ENCODE peak calls at places on chromosomes 16 and 17, in seven cellular contexts. H is A549, P is fibroblast of pulmonary artery, K is body of pancreas, G is left ventricle myocardium inferior, R is psoas muscle, C is hepatocyte. Y is an unnamed sample.

GRCh38 chr17:76584427-76585047 is 1.1 kb downstream of the ST6GALNAC2 start:
- DNase-seq in G (no peak), R (no peak), P (no peak), H (no peak), C (peak; percentile 51), K (no peak), Y (no peak)

GRCh38 chr17:68204736-68205135 is 43.1 kb upstream of the AMZ2 start:
- DNase-seq in H (no peak), R (peak; percentile 35), G (peak; percentile 31), K (no peak), C (peak; percentile 36), P (no peak), Y (no peak)

GRCh38 chr16:89613101-89613953 is at the start of gene DPEP1:
- DNase-seq in R (no peak), P (no peak), H (no peak), C (no peak), K (peak; percentile 83), G (no peak), Y (no peak)

GRCh38 chr17:27247071-27247957 is 46.6 kb upstream of the WSB1 start:
- DNase-seq in R (peak; percentile 58), C (peak; percentile 51), H (peak; percentile 95), P (peak; percentile 95), G (peak; percentile 61), K (peak; percentile 46), Y (no peak)

GRCh38 chr17:8359769-8360168 is 16.7 kb downstream of the KRABD2 start:
- DNase-seq in R (no peak), C (no peak), K (no peak), G (no peak), P (peak; percentile 92), H (no peak), Y (no peak)

GRCh38 chr16:82192665-82193064 is 22.6 kb upstream of the MPHOSPH6 start:
- DNase-seq in K (no peak), H (no peak), G (no peak), R (no peak), C (no peak), P (peak; percentile 90), Y (peak; percentile 33)

GRCh38 chr17:6643460-6644125 is 2.7 kb downstream of the TXNDC17 start:
- DNase-seq in C (no peak), H (no peak), G (no peak), R (no peak), P (no peak), K (no peak), Y (no peak)

GRCh38 chr17:62963296-62963695 is 2.7 kb upstream of the TANC2 start:
- DNase-seq in H (peak; percentile 71), C (no peak), R (no peak), K (no peak), P (peak; percentile 42), G (no peak), Y (no peak)

GRCh38 chr17:36727577-36727976 is 126.2 kb downstream of the MRM1 start:
- DNase-seq in H (no peak), G (no peak), K (no peak), C (no peak), P (no peak), R (no peak), Y (no peak)

GRCh38 chr17:16150251-16150859 is 65.0 kb downstream of the NCOR1 start:
- DNase-seq in P (peak; percentile 77), R (no peak), H (peak; percentile 57), C (no peak), G (no peak), K (no peak), Y (no peak)

GRCh38 chr17:17180741-17181525 is 25.2 kb downstream of the PLD6 start:
- DNase-seq in R (no peak), C (no peak), K (no peak), H (no peak), G (peak; percentile 51), P (no peak), Y (no peak)

GRCh38 chr17:21089933-21090888 is 36.6 kb upstream of the DHRS7B start:
- DNase-seq in P (no peak), H (no peak), G (no peak), C (no peak), R (no peak), K (no peak), Y (no peak)

GRCh38 chr17:41812176-41813038 is at the start of gene FKBP10:
- DNase-seq in K (peak; percentile 43), R (peak; percentile 74), H (peak; percentile 88), G (peak; percentile 61), P (peak; percentile 88), C (peak; percentile 90), Y (no peak)

GRCh38 chr17:18119938-18120337 is 11.4 kb downstream of the MYO15A start:
- DNase-seq in K (no peak), H (no peak), P (no peak), R (no peak), C (no peak), G (no peak), Y (no peak)

GRCh38 chr17:44170499-44171201 is at the start of gene ASB16:
- DNase-seq in H (no peak), P (no peak), K (peak; percentile 57), C (peak; percentile 67), G (peak; percentile 50), R (peak; percentile 63), Y (no peak)

GRCh38 chr16:63385714-63386113 is 1349.5 kb upstream of the CDH8 start:
- DNase-seq in H (no peak), K (no peak), C (no peak), R (no peak), P (no peak), G (no peak), Y (no peak)

GRCh38 chr17:7207120-7208001 is 12.3 kb downstream of the DLG4 start:
- DNase-seq in K (no peak), P (peak; percentile 70), G (peak; percentile 15), R (no peak), H (no peak), C (no peak), Y (no peak)

GRCh38 chr17:82229686-82230626 is 1.1 kb downstream of the SLC16A3 start:
- DNase-seq in R (peak; percentile 26), H (peak; percentile 49), G (no peak), K (no peak), C (no peak), P (no peak), Y (no peak)

GRCh38 chr17:75525806-75526554 is 483 bp downstream of the LLGL2 start:
- DNase-seq in G (no peak), P (no peak), H (no peak), K (peak; percentile 56), R (no peak), C (peak; percentile 55), Y (no peak)

GRCh38 chr17:1943432-1943802 is 81.7 kb downstream of the RTN4RL1 start:
- DNase-seq in P (no peak), K (no peak), H (no peak), C (no peak), G (no peak), R (no peak), Y (no peak)

GRCh38 chr16:4290236-4290830 is 17.5 kb upstream of the TFAP4 start:
- DNase-seq in H (peak; percentile 95), R (no peak), G (no peak), K (no peak), C (peak; percentile 61), P (peak; percentile 85), Y (no peak)

DNA sequence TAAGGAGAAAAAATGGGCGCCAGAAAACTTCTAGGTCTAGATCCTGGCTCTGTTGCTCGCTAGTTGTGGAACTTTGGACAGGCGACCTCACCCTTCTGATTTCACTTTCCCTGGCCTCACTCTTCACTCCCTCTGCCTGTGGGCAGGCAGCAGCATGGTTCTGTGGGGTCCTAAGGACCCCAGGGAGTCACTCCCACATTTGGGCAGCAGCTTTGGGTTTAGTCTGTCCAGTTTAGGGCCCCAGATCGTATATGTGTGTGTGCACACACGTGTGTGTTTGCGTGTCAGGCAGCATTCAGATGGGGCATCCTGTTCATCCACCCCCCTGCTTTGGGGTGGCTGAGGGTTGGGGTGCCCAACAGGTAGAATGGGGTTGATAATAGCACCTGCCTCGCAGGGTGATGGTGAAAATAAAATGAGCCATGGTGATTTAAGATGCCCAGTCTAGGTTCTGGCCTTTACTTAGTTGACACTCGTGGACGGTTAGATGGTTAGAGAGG is 102.2 kb downstream of the RAB11FIP4 start:
- DNase-seq in C (no peak), H (no peak), P (no peak), G (no peak), K (no peak), R (no peak), Y (no peak)
- H3K4me3 ChIP-seq in C (no peak overlapping the region), H (no peak overlapping the region), P (no peak overlapping the region), G (no peak overlapping the region), K (no peak overlapping the region), R (no peak overlapping the region), Y (no peak overlapping the region)

GRCh38 chr17:55825213-55825612 is 74.4 kb downstream of the PCTP start:
- DNase-seq in G (no peak), C (no peak), R (no peak), H (peak; percentile 10), P (no peak), K (no peak), Y (no peak)
- TF ChIP-seq CTCF in G (peak; percentile 65), C (peak; percentile 38), R (peak; percentile 51), H (peak; percentile 42), P (peak; percentile 12), K (peak; percentile 27), Y (peak; percentile 58)

GRCh38 chr16:47847220-47847970 is 308.4 kb downstream of the ABCC12 start:
- DNase-seq in H (no peak), R (no peak), K (no peak), C (no peak), G (no peak), P (peak; percentile 40), Y (no peak)

GRCh38 chr16:47851026-47851610 is 304.7 kb downstream of the ABCC12 start:
- DNase-seq in P (no peak), H (no peak), K (no peak), R (no peak), C (no peak), G (no peak), Y (no peak)

GRCh38 chr16:47852991-47853390 is 302.8 kb downstream of the ABCC12 start:
- DNase-seq in C (no peak), K (no peak), P (no peak), G (no peak), R (no peak), H (no peak), Y (no peak)

GRCh38 chr16:47849736-47850135 is 306.1 kb downstream of the ABCC12 start:
- DNase-seq in K (no peak), P (no peak), H (no peak), G (no peak), R (no peak), C (no peak), Y (no peak)

DNA sequence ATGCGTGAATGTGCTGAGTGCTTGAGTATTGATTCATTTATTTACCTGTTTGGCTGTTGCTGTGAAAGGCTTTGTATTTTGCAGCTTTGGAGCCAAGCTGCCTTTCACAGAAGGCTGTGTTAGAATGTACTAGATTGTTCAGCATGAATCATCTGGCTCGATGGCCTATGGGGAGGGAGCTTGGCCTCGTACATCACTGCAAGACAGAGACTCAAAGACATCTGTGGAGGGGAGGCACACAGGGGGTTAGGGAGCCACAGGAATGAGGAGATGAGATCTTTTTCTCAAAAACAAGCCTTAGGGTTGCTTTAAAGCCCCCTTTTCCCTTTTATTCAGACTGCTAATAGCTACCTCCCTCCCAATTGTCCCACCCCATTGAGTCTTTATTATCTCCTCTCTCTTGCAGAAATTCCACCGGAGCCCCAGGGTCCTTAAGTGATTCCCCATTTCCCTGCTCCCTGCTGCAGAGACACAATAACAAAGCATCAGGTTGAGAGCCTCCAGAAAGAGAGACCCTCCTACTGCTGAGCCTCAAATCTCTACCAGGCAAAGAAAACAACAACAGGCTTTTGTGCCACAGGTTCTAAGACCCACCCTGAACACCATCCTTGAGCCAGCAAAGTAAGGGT is 307.2 kb downstream of the ABCC12 start:
- DNase-seq in K (no peak), P (peak; percentile 27), C (no peak), R (no peak), G (no peak), H (no peak), Y (no peak)
- H3K4me3 ChIP-seq in K (no peak overlapping the region), P (no peak overlapping the region), C (no peak overlapping the region), R (no peak overlapping the region), G (no peak overlapping the region), H (no peak overlapping the region), Y (no peak overlapping the region)

GRCh38 chr16:54936979-54937672 is 6.5 kb downstream of the IRX5 start:
- DNase-seq in K (no peak), G (no peak), P (no peak), H (peak; percentile 54), C (peak; percentile 67), R (no peak), Y (no peak)
- TF ChIP-seq CTCF in K (peak; percentile 14), G (peak; percentile 69), P (peak; percentile 58), H (peak; percentile 74), C (peak; percentile 73), R (peak; percentile 55), Y (peak; percentile 65)